ENCODE peak calls at places on chromosomes 16 and 17, in four cellular contexts. J is adrenal gland; H is activated CD8-positive, alpha-beta T cell treated with anti-CD3 and anti-CD28 coated beads for 36 hours; B is aorta. O is an unnamed sample.

GRCh38 chr17:41678411-41678906 is 10.2 kb upstream of the EIF1 start:
- DNase-seq in J (no peak), H (no peak), B (no peak), O (no peak)

GRCh38 chr17:45332989-45333701 is 16.3 kb upstream of the MAP3K14 start:
- DNase-seq in J (no peak), H (peak; percentile 47), B (no peak), O (peak; percentile 20)

GRCh38 chr16:87747626-87748025 is 18.2 kb downstream of the KLHDC4 start:
- DNase-seq in B (no peak), J (no peak), H (no peak), O (no peak)

GRCh38 chr16:66850115-66850815 is 6.1 kb downstream of the CA7 start:
- DNase-seq in B (peak; percentile 16), H (no peak), J (no peak), O (no peak)

GRCh38 chr17:34713687-34714086 is 134.3 kb downstream of the TMEM132E start:
- DNase-seq in H (no peak), J (no peak), B (no peak), O (no peak)

GRCh38 chr17:1108560-1108809 is 71.3 kb downstream of the ABR start:
- DNase-seq in J (no peak), B (peak; percentile 59), H (no peak), O (peak; percentile 58)

GRCh38 chr17:78473951-78474630 is 95.6 kb downstream of the PGS1 start:
- DNase-seq in J (no peak), B (no peak), H (no peak), O (no peak)

GRCh38 chr17:73191443-73192218 is 1.2 kb upstream of the COG1 start:
- DNase-seq in J (peak; percentile 89), B (peak; percentile 74), H (peak; percentile 85), O (peak; percentile 75)

GRCh38 chr17:40873801-40874200 is 6.8 kb upstream of the KRT12 start:
- DNase-seq in B (no peak), J (no peak), H (no peak), O (no peak)

O was measured in left ventricle myocardium superior.